ENCODE peak calls at places on chromosomes 12 and 14, in seven cellular contexts. B, Q, D, P, R, J and L are unnamed samples.

GRCh38 chr12:120231316-120232011 is 30.6 kb upstream of the RPLP0 start:
- DNase-seq in B (peak), Q (peak), D (peak), P (peak), R (peak), J (peak), L (peak)

GRCh38 chr12:129659927-129660326 is 243.9 kb downstream of the TMEM132D start:
- DNase-seq in B (no peak), Q (no peak), D (no peak), P (peak), R (no peak), J (no peak), L (no peak)

GRCh38 chr12:9798008-9798619 is 29.2 kb upstream of the KLRF1 start:
- DNase-seq in B (peak), Q (peak), D (peak), P (peak), R (peak), J (peak), L (peak)

GRCh38 chr14:50762001-50762930 is 68.7 kb downstream of the NIN start:
- DNase-seq in B (no peak), Q (peak), D (no peak), P (peak), R (no peak), J (no peak), L (peak)

GRCh38 chr12:128008341-128008740 is 258.6 kb upstream of the TMEM132C start:
- DNase-seq in B (no peak), Q (peak), D (no peak), P (peak), R (no peak), J (no peak), L (peak)

GRCh38 chr12:110039085-110039807 is 9.1 kb downstream of the C12orf76 start:
- DNase-seq in B (no peak), Q (peak), D (no peak), P (peak), R (no peak), J (peak), L (peak)

GRCh38 chr14:67018720-67019119 is 170.5 kb upstream of the GARIN2 start:
- DNase-seq in B (no peak), Q (no peak), D (no peak), P (no peak), R (no peak), J (no peak), L (peak)

GRCh38 chr12:14418526-14418925 is 53.0 kb downstream of the ATF7IP start:
- DNase-seq in B (no peak), Q (peak), D (no peak), P (peak), R (no peak), J (no peak), L (peak)

GRCh38 chr12:132493482-132494178 is 3.7 kb downstream of the FBRSL1 start:
- DNase-seq in B (no peak), Q (no peak), D (no peak), P (no peak), R (no peak), J (peak), L (no peak)